ENCODE peak calls at places on chromosomes 13 and 19, in seven cellular contexts. B is AG04450; O is activated T-cell treated with anti-CD3 and anti-CD28 coated beads for 1 hour; G is RWPE1; K is NCI-H2081; U is activated naive CD4-positive, alpha-beta T cell treated with anti-CD3 and anti-CD28 coated beads for 36 hours; L is type B pancreatic cell. C is an unnamed sample.

GRCh38 chr13:70386919-70387318 is 278.7 kb upstream of the KLHL1 start:
- DNase-seq in B (no peak), O (no peak), G (no peak), K (no peak), U (no peak), L (no peak), C (no peak)

GRCh38 chr19:45470147-45471081 is 2.6 kb downstream of the FOSB start:
- DNase-seq in B (no peak), O (no peak), G (peak), K (no peak), U (no peak), L (no peak), C (no peak)

GRCh38 chr13:111920306-111920931 is 146.5 kb upstream of the SOX1 start:
- DNase-seq in B (no peak), O (no peak), G (no peak), K (no peak), U (no peak), L (no peak), C (no peak)

GRCh38 chr19:38564981-38565685 is 52.6 kb downstream of the MAP4K1 start:
- DNase-seq in B (no peak), O (no peak), G (no peak), K (no peak), U (no peak), L (no peak), C (no peak)

GRCh38 chr13:20132052-20132634 is 28.7 kb downstream of the GJA3 start:
- DNase-seq in B (no peak), O (no peak), G (no peak), K (no peak), U (no peak), L (peak), C (no peak)

GRCh38 chr13:58238972-58239773 is 607.6 kb downstream of the PCDH17 start:
- DNase-seq in B (no peak), O (no peak), G (no peak), K (no peak), U (no peak), L (no peak), C (no peak)

GRCh38 chr13:40697711-40698110 is 31.3 kb upstream of the FOXO1 start:
- DNase-seq in B (no peak), O (no peak), G (no peak), K (no peak), U (no peak), L (no peak), C (no peak)

GRCh38 chr13:60326273-60326672 is 70.7 kb upstream of the TDRD3 start:
- DNase-seq in B (no peak), O (no peak), G (no peak), K (no peak), U (no peak), L (no peak), C (no peak)

GRCh38 chr13:76992548-76993001 is 694 bp downstream of the CLN5 start:
- DNase-seq in B (no peak), O (peak), G (no peak), K (no peak), U (peak), L (no peak), C (peak)

GRCh38 chr13:80547341-80547740 is 206.4 kb upstream of the SPRY2 start:
- DNase-seq in B (no peak), O (no peak), G (no peak), K (no peak), U (no peak), L (no peak), C (no peak)

GRCh38 chr13:62320731-62321130 is 905.1 kb upstream of the PCDH20 start:
- DNase-seq in B (no peak), O (no peak), G (no peak), K (no peak), U (no peak), L (no peak), C (no peak)

GRCh38 chr13:35524192-35524591 is 47.7 kb upstream of the MAB21L1 start:
- DNase-seq in B (no peak), O (no peak), G (no peak), K (no peak), U (no peak), L (no peak), C (no peak)

GRCh38 chr13:109785892-109786450 is 412 bp downstream of the IRS2 start:
- DNase-seq in B (no peak), O (no peak), G (no peak), K (no peak), U (no peak), L (no peak), C (no peak)

GRCh38 chr13:24610956-24611355 is 69.3 kb upstream of the ATP12A start:
- DNase-seq in B (no peak), O (no peak), G (no peak), K (no peak), U (no peak), L (no peak), C (no peak)

GRCh38 chr19:42325896-42326771 is 699 bp downstream of the MEGF8 start:
- DNase-seq in B (no peak), O (no peak), G (peak), K (no peak), U (peak), L (no peak), C (peak)

GRCh38 chr13:99119686-99120085 is 81.0 kb upstream of the UBAC2 start:
- DNase-seq in B (no peak), O (no peak), G (no peak), K (no peak), U (peak), L (no peak), C (no peak)

GRCh38 chr13:45341799-45342584 is 1.0 kb upstream of the TPT1 start:
- DNase-seq in B (no peak), O (no peak), G (no peak), K (no peak), U (no peak), L (no peak), C (peak)

GRCh38 chr19:38700933-38701454 is 43.3 kb downstream of the CAPN12 start:
- DNase-seq in B (no peak), O (no peak), G (no peak), K (no peak), U (no peak), L (no peak), C (no peak)

GRCh38 chr13:105059786-105060185 is 1475.7 kb downstream of the EFNB2 start:
- DNase-seq in B (no peak), O (no peak), G (no peak), K (no peak), U (no peak), L (no peak), C (no peak)

GRCh38 chr19:53086949-53087348 is 16.3 kb downstream of the ZNF160 start:
- DNase-seq in B (no peak), O (no peak), G (no peak), K (no peak), U (no peak), L (no peak), C (no peak)

GRCh38 chr19:17687857-17688784 is at the start of gene UNC13A:
- DNase-seq in B (no peak), O (peak), G (peak), K (peak), U (peak), L (peak), C (peak)

GRCh38 chr13:44197791-44198770 is 175.5 kb upstream of the SERP2 start:
- DNase-seq in B (no peak), O (no peak), G (no peak), K (peak), U (peak), L (no peak), C (no peak)

GRCh38 chr19:55406869-55407624 is 541 bp downstream of the UBE2S start:
- DNase-seq in B (no peak), O (peak), G (peak), K (no peak), U (peak), L (no peak), C (no peak)

GRCh38 chr13:63161219-63161618 is 1745.6 kb upstream of the PCDH20 start:
- DNase-seq in B (no peak), O (no peak), G (no peak), K (no peak), U (no peak), L (no peak), C (no peak)

GRCh38 chr19:31419871-31420430 is 70.7 kb upstream of the TSHZ3 start:
- DNase-seq in B (no peak), O (no peak), G (no peak), K (no peak), U (no peak), L (no peak), C (no peak)